ENCODE peak calls at places on chromosomes 13 and 19, in five cellular contexts. J is upper lobe of left lung, E is HepG2, K is K562, S is GM12878. A is an unnamed sample.

GRCh38 chr13:30908416-30908980 is 2.4 kb downstream of the MEDAG start:
- ATAC-seq in J (peak), E (no peak), S (no peak), K (no peak), A (peak)

GRCh38 chr19:44807652-44808462 is 1.0 kb upstream of the BCAM start:
- ATAC-seq in J (peak), S (peak), E (peak), K (peak), A (peak)

GRCh38 chr13:97188207-97188606 is 33.9 kb upstream of the MBNL2 start:
- ATAC-seq in K (no peak), S (no peak), E (no peak), J (no peak), A (no peak)

GRCh38 chr13:49935171-49936084 is 712 bp downstream of the SPRYD7 start:
- ATAC-seq in E (peak), K (peak), J (peak), S (peak), A (peak)

GRCh38 chr13:28267495-28267894 is 129.2 kb downstream of the PAN3 start:
- ATAC-seq in E (no peak), J (no peak), S (no peak), K (no peak), A (no peak)

GRCh38 chr13:85638265-85638664 is 161.0 kb downstream of the SLITRK6 start:
- ATAC-seq in S (no peak), E (no peak), K (no peak), J (no peak), A (no peak)

GRCh38 chr13:113998781-113999617 is 25.1 kb upstream of the C13orf46 start:
- ATAC-seq in K (no peak), J (no peak), S (no peak), E (no peak), A (no peak)

GRCh38 chr19:50214699-50215543 is 11.5 kb downstream of the MYH14 start:
- ATAC-seq in J (peak), E (no peak), K (no peak), S (no peak), A (no peak)

GRCh38 chr13:50140153-50140552 is 124.9 kb downstream of the KCNRG start:
- ATAC-seq in E (no peak), K (no peak), J (no peak), S (no peak), A (no peak)

GRCh38 chr19:16847407-16847806 is 18.2 kb downstream of the SIN3B start:
- ATAC-seq in J (peak), E (no peak), S (no peak), K (no peak), A (no peak)

GRCh38 chr19:8324186-8325050 is 3.1 kb downstream of the RPS28 start:
- ATAC-seq in K (no peak), E (peak), S (peak), J (no peak), A (no peak)

GRCh38 chr19:45130888-45131615 is 29.7 kb downstream of the NKPD1 start:
- ATAC-seq in J (peak), K (no peak), S (peak), E (peak), A (no peak)

GRCh38 chr19:34263745-34264237 is 9.4 kb downstream of the GARRE1 start:
- ATAC-seq in S (no peak), K (no peak), E (no peak), J (no peak), A (no peak)

GRCh38 chr13:33825083-33825482 is 7.1 kb downstream of the RFC3 start:
- ATAC-seq in E (no peak), S (no peak), K (no peak), J (no peak), A (no peak)

GRCh38 chr19:17790059-17790780 is 4.7 kb upstream of the B3GNT3 start:
- ATAC-seq in J (no peak), K (no peak), E (no peak), S (peak), A (no peak)

GRCh38 chr19:34184880-34185491 is 12.7 kb downstream of the LSM14A start:
- ATAC-seq in S (peak), J (no peak), E (no peak), K (peak), A (no peak)

GRCh38 chr13:99766641-99767045 is 204.9 kb downstream of the ZIC5 start:
- ATAC-seq in S (no peak), J (no peak), K (no peak), E (peak), A (no peak)

GRCh38 chr13:113920173-113920572 is 53.7 kb downstream of the C13orf46 start:
- ATAC-seq in E (no peak), S (no peak), J (no peak), K (no peak), A (no peak)

GRCh38 chr19:1957562-1958248 is 16.7 kb downstream of the CSNK1G2 start:
- ATAC-seq in S (no peak), E (no peak), J (no peak), K (no peak), A (peak)

GRCh38 chr13:107819071-107819470 is 396.3 kb downstream of the LIG4 start:
- ATAC-seq in E (no peak), J (no peak), S (no peak), K (no peak), A (no peak)

GRCh38 chr13:50126378-50127016 is 111.3 kb downstream of the KCNRG start:
- ATAC-seq in K (no peak), S (no peak), J (no peak), E (no peak), A (no peak)

GRCh38 chr13:22040810-22041364 is 370.0 kb downstream of the FGF9 start:
- ATAC-seq in E (no peak), K (peak), S (no peak), J (peak), A (no peak)

GRCh38 chr19:6476155-6476895 is 5.3 kb downstream of the DENND1C start:
- ATAC-seq in S (peak), E (peak), K (peak), J (peak), A (peak)

GRCh38 chr13:41905600-41906254 is 55.2 kb downstream of the VWA8 start:
- ATAC-seq in S (peak), K (peak), J (peak), E (peak), A (no peak)

GRCh38 chr13:30727491-30728350 is 7.6 kb upstream of the ALOX5AP start:
- ATAC-seq in K (no peak), E (no peak), J (no peak), S (no peak), A (no peak)

GRCh38 chr13:21324793-21325192 is 134.3 kb downstream of the ZDHHC20 start:
- ATAC-seq in S (peak), E (no peak), J (no peak), K (no peak), A (no peak)

GRCh38 chr13:23688336-23688735 is 118.1 kb downstream of the TNFRSF19 start:
- ATAC-seq in E (no peak), K (no peak), J (no peak), S (no peak), A (no peak)

GRCh38 chr19:47414469-47414868 is 4.9 kb downstream of the MEIS3 start:
- ATAC-seq in E (peak), S (peak), K (peak), J (no peak), A (no peak)

GRCh38 chr13:94210826-94211225 is 268.7 kb downstream of the DCT start:
- ATAC-seq in J (no peak), S (peak), K (no peak), E (no peak), A (no peak)

GRCh38 chr19:56105090-56105701 is 15.9 kb downstream of the ZNF787 start:
- ATAC-seq in J (peak), K (peak), E (peak), S (peak), A (peak)

GRCh38 chr13:60379837-60380236 is 17.2 kb upstream of the TDRD3 start:
- ATAC-seq in E (peak), J (no peak), K (peak), S (peak), A (no peak)

GRCh38 chr13:51822106-51822840 is 18.3 kb upstream of the DHRS12 start:
- ATAC-seq in E (no peak), S (no peak), J (no peak), K (no peak), A (no peak)

GRCh38 chr19:1150333-1151036 is 23.6 kb downstream of the SBNO2 start:
- ATAC-seq in K (no peak), S (no peak), J (no peak), E (no peak), A (no peak)

GRCh38 chr19:1287622-1288527 is 2.2 kb downstream of the EFNA2 start:
- ATAC-seq in J (no peak), S (no peak), K (peak), E (no peak), A (no peak)

GRCh38 chr13:113538689-113539058 is 45.9 kb upstream of the TFDP1 start:
- ATAC-seq in S (no peak), E (no peak), J (no peak), K (no peak), A (no peak)

GRCh38 chr13:79056706-79057105 is 349.3 kb downstream of the RBM26 start:
- ATAC-seq in E (no peak), J (no peak), K (no peak), S (peak), A (no peak)

GRCh38 chr19:7426986-7427385 is 61.8 kb downstream of the PEX11G start:
- ATAC-seq in J (no peak), S (peak), E (no peak), K (no peak), A (no peak)

GRCh38 chr13:40438999-40439797 is 227.2 kb downstream of the FOXO1 start:
- ATAC-seq in K (no peak), J (peak), S (peak), E (peak), A (no peak)

GRCh38 chr13:38636756-38637155 is 50.1 kb upstream of the FREM2 start:
- ATAC-seq in S (no peak), K (no peak), E (no peak), J (no peak), A (no peak)

GRCh38 chr13:35988648-35989081 is 142.5 kb downstream of the DCLK1 start:
- ATAC-seq in J (no peak), S (no peak), E (no peak), K (no peak), A (peak)
- TF ChIP-seq POLR2AphosphoS5 in J (no peak), S (no peak), E (no peak), K (no peak), A (no peak)

DNA sequence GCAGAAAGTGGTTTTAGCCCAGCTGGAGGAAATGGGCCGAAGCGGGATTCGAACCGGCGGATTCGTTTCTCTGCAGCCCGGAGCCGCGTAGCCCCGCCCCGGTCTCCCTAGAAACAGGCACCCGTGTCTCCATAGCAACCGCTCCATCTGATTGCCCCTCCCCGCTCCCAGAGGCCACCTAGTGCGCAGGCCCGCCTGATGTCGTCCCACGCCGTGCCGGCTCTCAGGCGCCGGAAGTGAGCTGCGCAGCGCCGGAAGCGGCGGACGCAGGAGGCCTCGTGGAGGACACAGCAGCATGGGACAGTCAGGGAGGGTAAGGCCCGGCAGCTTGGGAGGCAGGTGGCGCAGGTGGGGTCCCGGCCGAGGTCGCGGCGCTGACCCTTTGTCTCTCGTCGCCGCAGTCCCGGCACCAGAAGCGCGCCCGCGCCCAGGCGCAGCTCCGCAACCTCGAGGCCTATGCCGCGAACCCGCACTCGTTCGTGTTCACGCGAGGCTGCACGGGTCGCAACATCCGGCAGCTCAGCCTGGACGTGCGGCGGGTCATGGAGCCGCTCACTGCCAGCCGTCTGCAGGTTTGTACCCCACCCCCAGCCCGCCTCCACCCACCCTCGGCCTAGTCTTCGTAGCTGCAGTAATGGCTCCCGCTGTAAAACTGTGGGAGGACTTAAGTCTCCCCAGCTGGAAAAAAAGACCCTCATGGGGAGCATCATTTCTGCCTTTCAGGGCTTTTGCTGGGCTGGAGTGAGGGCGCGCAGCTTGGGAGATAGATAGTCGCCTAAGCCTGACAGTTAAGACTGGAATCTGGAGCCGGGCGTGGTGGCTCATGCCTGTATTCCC is at the start of gene PPAN:
- ATAC-seq in J (peak), S (peak), K (peak), E (peak), A (peak)
- TF ChIP-seq POLR2A in J (no peak), S (peak), K (peak), E (peak), A (peak)

GRCh38 chr19:28920269-28921066 is 292.5 kb downstream of the UQCRFS1 start:
- ATAC-seq in S (no peak), K (no peak), E (no peak), J (no peak), A (no peak)
- TF ChIP-seq EP300 in S (no peak), K (no peak), E (no peak), J (no peak), A (no peak)

GRCh38 chr19:12842511-12842910 is 4.2 kb downstream of the MAST1 start:
- ATAC-seq in J (no peak), S (no peak), K (no peak), E (no peak), A (no peak)

GRCh38 chr19:12843999-12844732 is 5.9 kb downstream of the MAST1 start:
- ATAC-seq in E (no peak), K (no peak), S (no peak), J (no peak), A (no peak)

GRCh38 chr19:12843328-12843727 is 5.0 kb downstream of the MAST1 start:
- ATAC-seq in K (no peak), S (no peak), J (no peak), E (no peak), A (no peak)

GRCh38 chr19:12847159-12848139 is 9.1 kb downstream of the MAST1 start:
- ATAC-seq in S (peak), J (peak), E (peak), K (peak), A (peak)
- TF ChIP-seq POLR2AphosphoS5 in S (no peak), J (no peak), E (no peak), K (no peak), A (peak)

GRCh38 chr19:35270381-35270811 is 1.6 kb downstream of the USF2 start:
- ATAC-seq in K (no peak), S (no peak), J (no peak), E (no peak), A (no peak)

GRCh38 chr19:35267818-35268545 is 780 bp upstream of the USF2 start:
- ATAC-seq in K (peak), J (peak), S (peak), E (peak), A (peak)

GRCh38 chr19:35268546-35269424 is at the start of gene USF2:
- ATAC-seq in S (peak), K (peak), J (no peak), E (no peak), A (peak)

GRCh38 chr19:35271546-35271945 is 2.8 kb downstream of the USF2 start:
- ATAC-seq in J (no peak), S (no peak), K (no peak), E (no peak), A (no peak)

DNA sequence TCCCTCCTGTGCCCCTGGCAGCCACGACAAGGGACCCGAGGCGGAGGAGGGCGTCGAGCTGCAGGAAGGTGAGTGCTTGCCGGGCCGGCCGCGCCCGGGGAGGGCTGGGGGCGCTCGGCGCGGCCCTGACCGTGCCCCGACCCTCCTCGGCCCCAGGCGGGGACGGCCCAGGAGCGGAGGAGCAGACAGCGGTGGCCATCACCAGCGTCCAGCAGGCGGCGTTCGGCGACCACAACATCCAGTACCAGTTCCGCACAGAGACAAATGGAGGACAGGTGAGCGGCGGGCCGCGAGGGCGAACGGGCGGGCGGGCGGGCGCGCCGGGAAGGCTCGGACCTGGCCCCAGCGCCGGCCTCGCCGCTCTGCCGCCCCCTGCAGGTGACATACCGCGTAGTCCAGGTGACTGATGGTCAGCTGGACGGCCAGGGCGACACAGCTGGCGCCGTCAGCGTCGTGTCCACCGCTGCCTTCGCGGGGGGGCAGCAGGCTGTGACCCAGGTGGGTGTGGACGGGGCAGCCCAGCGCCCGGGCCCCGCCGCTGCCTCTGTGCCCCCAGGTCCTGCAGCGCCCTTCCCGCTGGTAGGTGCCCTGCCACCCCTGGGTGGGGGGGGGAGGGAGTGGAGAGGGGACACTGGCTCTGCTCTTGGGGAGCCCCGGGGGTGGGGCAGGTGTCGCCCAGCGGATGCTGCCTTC is 809 bp downstream of the USF2 start:
- ATAC-seq in S (peak), J (peak), E (peak), K (peak), A (peak)
- TF ChIP-seq POLR2A in S (peak), J (no peak), E (peak), K (peak), A (no peak)

DNA sequence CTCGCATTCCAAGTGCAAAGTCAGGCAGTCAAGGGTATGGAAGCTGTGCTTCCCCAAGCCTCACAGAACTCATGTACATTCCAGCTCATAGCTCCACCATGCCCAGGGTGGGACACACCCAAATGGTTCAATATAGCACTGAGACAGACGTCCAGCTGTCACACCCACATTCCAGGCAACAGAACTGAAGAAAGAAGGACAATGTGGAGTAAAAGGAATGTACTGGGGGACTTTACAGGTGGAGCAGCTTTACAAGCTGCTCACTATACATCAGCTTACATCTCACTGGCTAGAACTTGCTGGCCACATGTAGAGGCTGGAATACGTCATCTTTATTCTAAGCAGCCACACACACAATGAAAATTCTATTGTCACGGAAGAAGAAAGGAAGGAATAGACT is 86.3 kb downstream of the KLF12 start:
- ATAC-seq in K (no peak), J (peak), E (no peak), S (no peak), A (no peak)
- TF ChIP-seq EP300 in K (no peak), J (no peak), E (no peak), S (no peak), A (no peak)

GRCh38 chr19:53906211-53907192 is 2.6 kb upstream of the CACNG7 start:
- ATAC-seq in E (peak), J (peak), K (peak), S (no peak), A (no peak)
- TF ChIP-seq POLR2AphosphoS5 in E (no peak), J (no peak), K (no peak), S (no peak), A (no peak)

A was measured in gastroesophageal sphincter.